ENCODE peak calls at places on chromosomes 16 and 17, in nine cellular contexts. U is fibroblast of lung, R is heart left ventricle, E is cardiac muscle cell, Z is MCF 10A, J is lower leg skin, A is pancreas, W is choroid plexus epithelial cell, H is foreskin fibroblast. M is an unnamed sample.

GRCh38 chr16:12819126-12820117 is 15.7 kb upstream of the CPPED1 start:
- DNase-seq in J (peak), R (peak), Z (peak), W (peak), H (peak), E (peak), U (peak), A (peak), M (peak)

GRCh38 chr16:54780266-54780665 is 150.4 kb upstream of the IRX5 start:
- DNase-seq in J (no peak), A (no peak), U (no peak), H (no peak), W (no peak), Z (no peak), R (no peak), E (no peak), M (no peak)

GRCh38 chr17:79073016-79073705 is 1.5 kb upstream of the ENGASE start:
- DNase-seq in E (no peak), W (no peak), J (no peak), U (no peak), A (peak), R (no peak), H (no peak), Z (no peak), M (no peak)

GRCh38 chr17:2150871-2151270 is 96.0 kb downstream of the HIC1 start:
- DNase-seq in J (peak), Z (no peak), R (no peak), H (no peak), E (no peak), W (no peak), U (no peak), A (peak), M (no peak)

GRCh38 chr17:17443173-17443572 is 33.6 kb upstream of the MED9 start:
- DNase-seq in U (no peak), W (no peak), J (peak), A (no peak), Z (no peak), H (peak), R (no peak), E (no peak), M (no peak)

GRCh38 chr17:36837616-36838272 is 99.5 kb upstream of the LHX1 start:
- DNase-seq in Z (no peak), A (no peak), R (no peak), E (no peak), U (no peak), J (no peak), H (no peak), W (no peak), M (no peak)

GRCh38 chr17:49748791-49749190 is 15.1 kb downstream of the FAM117A start:
- DNase-seq in E (no peak), H (no peak), J (no peak), W (no peak), R (no peak), A (no peak), Z (no peak), U (no peak), M (no peak)

GRCh38 chr17:47719411-47720152 is 13.5 kb upstream of the TBX21 start:
- DNase-seq in Z (peak), H (peak), E (peak), A (no peak), R (no peak), J (no peak), U (peak), W (peak), M (no peak)

GRCh38 chr16:85446846-85447656 is 166.1 kb upstream of the GSE1 start:
- DNase-seq in H (no peak), J (no peak), R (no peak), Z (no peak), E (no peak), A (no peak), U (no peak), W (no peak), M (no peak)

GRCh38 chr16:14168146-14168545 is 97.0 kb downstream of the MRTFB start:
- DNase-seq in U (peak), Z (no peak), A (no peak), E (peak), H (no peak), W (peak), R (no peak), J (no peak), M (no peak)

GRCh38 chr17:16444258-16444886 is 29.0 kb downstream of the TRPV2 start:
- DNase-seq in H (peak), A (no peak), E (peak), W (no peak), J (no peak), U (no peak), R (no peak), Z (peak), M (peak)

GRCh38 chr16:63613701-63614100 is 1508.2 kb downstream of the CDH11 start:
- DNase-seq in R (no peak), H (no peak), A (no peak), W (peak), Z (peak), E (peak), U (peak), J (no peak), M (no peak)

GRCh38 chr17:61249649-61250301 is 149.9 kb upstream of the TBX2 start:
- DNase-seq in H (no peak), J (no peak), U (no peak), Z (no peak), A (no peak), W (no peak), E (no peak), R (no peak), M (no peak)

GRCh38 chr17:61245706-61246135 is 153.9 kb upstream of the TBX2 start:
- DNase-seq in E (no peak), R (no peak), H (no peak), U (no peak), Z (no peak), J (no peak), W (no peak), A (no peak), M (no peak)

GRCh38 chr17:61250335-61250890 is 149.2 kb upstream of the TBX2 start:
- DNase-seq in E (peak), Z (peak), H (peak), W (peak), J (no peak), A (no peak), U (peak), R (no peak), M (no peak)

GRCh38 chr17:61248399-61248798 is 151.2 kb upstream of the TBX2 start:
- DNase-seq in U (no peak), W (no peak), Z (no peak), A (no peak), R (no peak), E (no peak), J (no peak), H (peak), M (no peak)

DNA sequence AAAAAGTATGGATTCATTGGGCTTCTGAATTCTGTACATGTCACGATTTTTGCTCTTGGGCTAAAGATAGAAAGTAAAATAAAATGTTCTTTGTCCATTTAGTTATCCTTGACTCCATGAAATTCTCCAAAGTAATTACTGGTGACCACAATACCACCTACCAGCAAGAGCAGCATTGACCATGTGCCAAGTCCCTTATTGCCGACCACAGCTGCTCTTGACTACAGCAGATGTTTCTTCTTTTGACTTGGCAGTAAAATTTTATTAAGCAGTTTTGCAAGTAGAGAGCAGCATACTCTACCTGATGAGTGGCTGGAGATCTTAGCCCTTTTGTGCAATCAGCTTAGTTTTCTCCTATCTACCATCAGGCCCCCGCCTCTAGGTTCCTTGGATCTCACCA is 152.2 kb upstream of the TBX2 start:
- DNase-seq in H (peak), E (peak), J (no peak), W (peak), R (peak), U (peak), Z (peak), A (no peak), M (no peak)
- TF ChIP-seq CTCF in H (no peak), E (no peak), J (no peak), W (no peak), R (no peak), U (no peak), Z (no peak), A (no peak), M (no peak)

GRCh38 chr17:19322861-19323260 is 39.7 kb downstream of the B9D1 start:
- DNase-seq in W (no peak), H (no peak), E (no peak), A (no peak), U (no peak), R (no peak), Z (no peak), J (no peak), M (no peak)

GRCh38 chr17:19320876-19321275 is 41.6 kb downstream of the B9D1 start:
- DNase-seq in U (no peak), J (no peak), A (peak), R (no peak), E (no peak), H (no peak), W (no peak), Z (no peak), M (no peak)

GRCh38 chr17:19322129-19322505 is 40.4 kb downstream of the B9D1 start:
- DNase-seq in U (no peak), W (no peak), J (no peak), Z (no peak), H (no peak), R (no peak), A (peak), E (no peak), M (no peak)

GRCh38 chr17:19319771-19320505 is 42.6 kb downstream of the B9D1 start:
- DNase-seq in R (no peak), E (no peak), J (no peak), W (no peak), U (no peak), A (peak), H (no peak), Z (no peak), M (no peak)

DNA sequence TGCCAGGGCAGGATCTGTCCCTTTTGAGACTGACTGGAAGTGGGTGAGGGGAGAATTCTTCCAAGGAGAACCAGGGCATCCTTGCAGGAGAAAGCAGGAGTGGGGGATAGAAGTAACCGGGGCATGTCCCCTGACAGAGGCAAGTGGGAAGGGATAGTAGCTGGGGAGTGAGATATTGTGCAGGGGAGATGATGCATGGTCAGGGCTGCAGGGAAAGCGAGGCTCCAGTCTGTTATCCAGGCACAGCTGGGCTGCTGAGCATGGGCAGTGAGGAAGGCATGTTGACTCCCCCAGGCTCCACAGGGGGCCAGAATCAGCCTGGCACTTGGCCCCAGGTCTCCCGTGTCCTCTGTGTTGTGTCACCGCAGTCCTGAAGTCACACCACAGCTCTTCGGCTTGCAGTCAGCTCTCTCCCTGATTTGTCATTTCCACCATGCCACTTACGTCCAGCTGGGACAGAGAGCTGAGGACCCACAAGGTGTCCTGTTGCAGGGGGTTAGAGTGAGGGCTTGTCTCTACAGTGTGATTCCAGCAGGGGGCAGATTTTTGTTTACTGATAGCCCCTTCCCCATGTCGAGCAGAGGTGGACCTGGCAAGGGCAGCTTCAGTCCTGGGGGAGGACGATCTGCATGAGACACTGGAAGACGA is 40.9 kb downstream of the B9D1 start:
- DNase-seq in Z (no peak), W (no peak), J (no peak), R (no peak), E (no peak), U (no peak), A (peak), H (no peak), M (no peak)
- TF ChIP-seq CTCF in Z (no peak), W (peak), J (no peak), R (peak), E (peak), U (peak), A (no peak), H (peak), M (no peak)

GRCh38 chr17:1108810-1109605 is 70.8 kb downstream of the ABR start:
- DNase-seq in R (peak), H (peak), U (peak), J (peak), A (peak), W (peak), Z (peak), E (peak), M (no peak)

GRCh38 chr17:1110524-1110843 is 69.3 kb downstream of the ABR start:
- DNase-seq in H (no peak), R (no peak), A (no peak), W (no peak), J (no peak), Z (no peak), E (no peak), U (no peak), M (no peak)

GRCh38 chr17:1110844-1111598 is 68.8 kb downstream of the ABR start:
- DNase-seq in E (peak), H (peak), U (peak), A (peak), R (peak), J (peak), Z (peak), W (peak), M (no peak)

GRCh38 chr17:1108560-1108809 is 71.3 kb downstream of the ABR start:
- DNase-seq in E (no peak), H (peak), R (peak), U (no peak), W (no peak), Z (no peak), J (no peak), A (no peak), M (peak)

GRCh38 chr17:1109606-1110523 is 69.9 kb downstream of the ABR start:
- DNase-seq in H (no peak), W (peak), J (no peak), A (peak), E (no peak), U (no peak), Z (peak), R (peak), M (peak)
- TF ChIP-seq CTCF in H (no peak), W (peak), J (no peak), A (no peak), E (no peak), U (no peak), Z (no peak), R (no peak), M (no peak)

GRCh38 chr17:73841431-73842060 is 197.3 kb upstream of the SDK2 start:
- DNase-seq in Z (peak), E (peak), A (no peak), H (no peak), W (peak), J (no peak), U (peak), R (no peak), M (no peak)
- TF ChIP-seq CTCF in Z (peak), E (peak), A (no peak), H (peak), W (peak), J (no peak), U (peak), R (peak), M (no peak)

DNA sequence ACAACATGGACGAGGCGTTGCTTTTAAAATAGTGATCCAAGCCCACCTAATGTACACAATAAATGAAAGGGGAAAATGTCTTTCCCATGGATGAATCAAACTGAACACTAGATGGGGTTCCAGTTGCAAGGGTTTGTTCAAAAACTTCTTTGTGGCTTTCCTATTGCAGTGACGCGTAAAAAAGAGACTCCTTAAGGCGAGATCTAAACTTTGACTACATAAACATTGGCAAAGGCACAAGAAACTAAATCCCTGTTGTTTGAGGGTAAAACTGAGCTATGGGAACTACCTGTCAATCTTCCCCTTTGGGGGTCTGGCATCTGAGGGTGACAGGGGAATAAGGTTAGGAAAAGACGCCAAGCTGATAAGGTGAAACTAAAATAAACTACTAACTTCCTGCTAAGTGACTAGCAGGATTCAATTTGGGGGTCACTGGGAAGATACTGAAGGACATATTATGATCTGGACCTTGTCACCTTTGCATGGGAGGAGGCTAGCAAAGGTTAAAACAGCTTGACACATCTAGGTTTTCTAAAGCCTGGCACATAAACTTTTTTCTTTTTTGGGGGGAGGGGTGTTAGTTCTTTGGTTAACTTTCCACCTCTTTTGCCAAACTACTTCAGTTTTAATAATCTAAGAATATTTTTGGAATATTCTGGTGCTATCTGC is 4.7 kb downstream of the SALL1 start:
- DNase-seq in R (no peak), U (peak), W (peak), Z (no peak), H (peak), A (no peak), E (peak), J (no peak), M (no peak)
- TF ChIP-seq CTCF in R (no peak), U (peak), W (peak), Z (peak), H (peak), A (no peak), E (peak), J (no peak), M (peak)

GRCh38 chr17:81715872-81716673 is 4.0 kb downstream of the SLC25A10 start:
- DNase-seq in U (no peak), W (no peak), E (no peak), Z (no peak), A (no peak), H (no peak), R (no peak), J (no peak), M (no peak)
- TF ChIP-seq CTCF in U (no peak), W (no peak), E (no peak), Z (no peak), A (no peak), H (no peak), R (no peak), J (no peak), M (no peak)

GRCh38 chr17:15440347-15440746 is 27.1 kb downstream of the CDRT4 start:
- DNase-seq in A (no peak), H (no peak), E (no peak), U (no peak), W (no peak), Z (no peak), R (no peak), J (peak), M (no peak)

GRCh38 chr17:15441315-15441714 is 26.1 kb downstream of the CDRT4 start:
- DNase-seq in R (no peak), E (peak), U (no peak), H (no peak), J (peak), A (no peak), Z (no peak), W (no peak), M (no peak)

GRCh38 chr17:15432807-15433547 is 34.4 kb downstream of the CDRT4 start:
- DNase-seq in A (no peak), R (no peak), J (peak), W (peak), H (peak), E (peak), Z (no peak), U (peak), M (no peak)

GRCh38 chr17:15431766-15432165 is 35.7 kb downstream of the CDRT4 start:
- DNase-seq in Z (no peak), R (no peak), J (peak), H (no peak), E (no peak), W (no peak), U (no peak), A (no peak), M (no peak)

GRCh38 chr17:15436399-15437369 is 30.7 kb downstream of the CDRT4 start:
- DNase-seq in Z (peak), H (peak), A (no peak), J (peak), E (peak), U (peak), R (peak), W (peak), M (no peak)
- TF ChIP-seq CTCF in Z (no peak), H (peak), A (no peak), J (no peak), E (peak), U (peak), R (peak), W (peak), M (no peak)

M was measured in glutamatergic neuron.